ENCODE peak calls at places on chromosomes 7 and 10, in six cellular contexts. G is activated CD4-positive, CD25-positive, alpha-beta regulatory T cell treated with anti-CD3 and anti-CD28 coated beads, Interleukin-2, amount 50 U/mL, for 72 hours; N is AG20443; F is mucosa of descending colon; R is heart right ventricle; U is effector CD4-positive, alpha-beta T cell. C is an unnamed sample.

GRCh38 chr10:127715249-127715648 is 21.7 kb upstream of the FOXI2 start:
- DNase-seq in G (no peak), N (no peak), F (no peak), U (no peak), R (no peak), C (no peak)

GRCh38 chr10:45376364-45376801 is 2.4 kb downstream of the ALOX5 start:
- DNase-seq in N (no peak), F (no peak), R (no peak), G (no peak), U (no peak), C (no peak)

GRCh38 chr10:97195654-97196212 is 10.0 kb upstream of the SLIT1 start:
- DNase-seq in G (no peak), F (no peak), R (no peak), U (no peak), N (no peak), C (no peak)

GRCh38 chr7:34373940-34374339 is 284.1 kb upstream of the NPSR1 start:
- DNase-seq in G (no peak), F (no peak), U (no peak), N (peak; percentile 33), R (no peak), C (no peak)

GRCh38 chr10:102462512-102463054 is 11.2 kb upstream of the C10orf95 start:
- DNase-seq in F (no peak), G (no peak), R (no peak), U (no peak), N (no peak), C (no peak)

GRCh38 chr10:118497227-118497626 is 98.2 kb downstream of the PRLHR start:
- DNase-seq in F (no peak), G (no peak), R (no peak), N (no peak), U (no peak), C (no peak)

GRCh38 chr7:140039896-140040295 is 22.9 kb downstream of the PARP12 start:
- DNase-seq in G (no peak), U (no peak), R (no peak), N (no peak), F (no peak), C (no peak)

GRCh38 chr10:74523199-74523598 is 303.2 kb upstream of the KAT6B start:
- DNase-seq in G (no peak), N (no peak), U (no peak), R (no peak), F (no peak), C (no peak)

GRCh38 chr7:70711441-70711840 is 420.5 kb upstream of the GALNT17 start:
- DNase-seq in R (peak; percentile 8), G (no peak), F (no peak), N (no peak), U (no peak), C (no peak)

GRCh38 chr10:69567920-69568319 is 5.3 kb downstream of the NEUROG3 start:
- DNase-seq in F (peak; percentile 61), U (no peak), N (peak; percentile 87), R (peak; percentile 54), G (no peak), C (peak; percentile 28)

GRCh38 chr10:60781678-60782077 is 3.4 kb downstream of the CDK1 start:
- DNase-seq in R (no peak), N (no peak), U (no peak), F (no peak), G (no peak), C (no peak)